ENCODE peak calls at places on chromosomes 3 and 15, in eight cellular contexts. V, W, O, E, Y, A, X and J are unnamed samples.

GRCh38 chr3:143240921-143241320 is 121.3 kb downstream of the CHST2 start:
- DNase-seq in Y (no peak), X (no peak), V (no peak), W (no peak), O (no peak), A (no peak), E (no peak), J (no peak)

GRCh38 chr3:43796041-43796596 is 105.4 kb downstream of the ABHD5 start:
- DNase-seq in Y (no peak), O (no peak), W (no peak), V (no peak), E (no peak), X (no peak), A (no peak), J (no peak)

GRCh38 chr3:72633101-72633500 is 215.1 kb downstream of the SHQ1 start:
- DNase-seq in O (no peak), A (no peak), Y (no peak), E (no peak), V (no peak), W (no peak), X (no peak), J (no peak)

GRCh38 chr3:7684193-7684592 is 817.4 kb upstream of the LMCD1 start:
- DNase-seq in E (no peak), V (no peak), W (no peak), A (no peak), O (no peak), X (no peak), Y (no peak), J (no peak)

GRCh38 chr3:176514297-176514696 is 683.0 kb downstream of the TBL1XR1 start:
- DNase-seq in Y (no peak), X (no peak), A (no peak), O (peak; percentile 8), V (peak; percentile 78), W (no peak), E (peak; percentile 42), J (peak; percentile 18)

GRCh38 chr3:177281292-177281942 is 84.1 kb upstream of the TBL1XR1 start:
- DNase-seq in E (no peak), W (no peak), Y (no peak), O (no peak), X (peak; percentile 75), V (no peak), A (no peak), J (no peak)

GRCh38 chr3:13877911-13878710 is 1.8 kb downstream of the WNT7A start:
- DNase-seq in E (no peak), O (no peak), Y (no peak), X (no peak), V (no peak), A (no peak), W (no peak), J (peak; percentile 82)

GRCh38 chr3:12948891-12949711 is 107.7 kb upstream of the RPL32 start:
- DNase-seq in V (peak; percentile 62), Y (peak; percentile 17), E (peak; percentile 48), O (no peak), W (no peak), X (no peak), A (peak; percentile 24), J (peak; percentile 65)

GRCh38 chr15:38683382-38684242 is 119.0 kb upstream of the RASGRP1 start:
- DNase-seq in V (peak; percentile 72), O (no peak), Y (peak; percentile 67), W (peak; percentile 61), X (no peak), A (peak; percentile 70), E (peak; percentile 53), J (peak; percentile 40)

GRCh38 chr15:100346866-100347512 is 5.2 kb upstream of the ADAMTS17 start:
- DNase-seq in A (no peak), X (no peak), W (no peak), V (no peak), O (no peak), Y (no peak), E (no peak), J (no peak)

GRCh38 chr3:112699436-112699978 is 58.6 kb upstream of the CCDC80 start:
- DNase-seq in E (peak; percentile 73), Y (no peak), X (no peak), W (no peak), V (peak; percentile 32), A (no peak), O (no peak), J (no peak)

GRCh38 chr3:194255252-194256039 is 95.7 kb downstream of the CPN2 start:
- DNase-seq in E (no peak), A (peak; percentile 39), V (peak; percentile 70), Y (peak; percentile 9), O (peak; percentile 89), W (peak; percentile 48), X (peak; percentile 91), J (peak; percentile 41)

GRCh38 chr3:141266797-141267555 is 35.4 kb downstream of the PXYLP1 start:
- DNase-seq in A (no peak), X (no peak), V (no peak), E (no peak), O (no peak), Y (peak; percentile 51), W (no peak), J (no peak)

GRCh38 chr3:42195879-42196330 is 70.1 kb downstream of the CCK start:
- DNase-seq in Y (no peak), X (no peak), W (no peak), A (no peak), O (no peak), E (peak; percentile 18), V (peak; percentile 13), J (no peak)

GRCh38 chr3:87132801-87133200 is 94.3 kb upstream of the CHMP2B start:
- DNase-seq in Y (no peak), W (no peak), X (no peak), E (no peak), O (no peak), A (no peak), V (peak; percentile 16), J (no peak)

GRCh38 chr15:40754574-40754882 is 526 bp downstream of the RMDN3 start:
- DNase-seq in W (peak; percentile 45), A (peak; percentile 54), O (no peak), X (peak; percentile 89), V (peak; percentile 23), E (no peak), Y (no peak), J (peak; percentile 72)

GRCh38 chr3:187809979-187810568 is 64.8 kb upstream of the BCL6 start:
- DNase-seq in O (no peak), A (no peak), V (peak; percentile 3), Y (no peak), W (no peak), X (no peak), E (no peak), J (no peak)

GRCh38 chr3:196624008-196624790 is 15.3 kb upstream of the NRROS start:
- DNase-seq in E (no peak), X (no peak), O (no peak), V (no peak), W (no peak), Y (no peak), A (no peak), J (no peak)

GRCh38 chr3:134597390-134597975 is 53.3 kb downstream of the KY start:
- DNase-seq in X (no peak), E (no peak), W (no peak), Y (no peak), O (no peak), V (peak; percentile 13), A (no peak), J (no peak)

GRCh38 chr3:183959214-183959613 is 58.5 kb downstream of the ABCC5 start:
- DNase-seq in E (no peak), V (no peak), A (peak; percentile 20), W (no peak), O (no peak), X (no peak), Y (no peak), J (no peak)

GRCh38 chr15:61654004-61654740 is 406.1 kb downstream of the VPS13C start:
- DNase-seq in O (no peak), E (no peak), X (no peak), A (peak; percentile 39), Y (no peak), W (no peak), V (no peak), J (no peak)

DNA sequence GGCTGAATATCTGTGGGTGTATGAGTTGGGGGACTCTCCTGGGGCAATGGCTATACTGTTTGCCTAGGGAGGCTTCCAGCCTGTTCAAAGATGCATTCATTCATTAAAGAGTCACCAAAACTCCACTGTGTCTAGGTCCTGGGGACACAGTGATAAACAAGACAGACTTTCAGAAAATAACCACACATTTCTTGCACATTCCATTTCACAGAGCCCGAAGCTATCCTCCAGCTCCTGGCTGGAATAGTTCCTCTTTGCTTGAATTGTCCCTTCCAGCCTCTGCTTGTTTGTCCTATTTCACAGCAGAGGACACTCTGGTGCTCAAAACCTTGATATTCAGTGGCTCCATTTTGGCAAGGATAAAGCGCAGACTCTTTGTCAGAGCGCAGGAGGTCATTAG is 61.7 kb upstream of the ITGA11 start:
- DNase-seq in O (no peak), E (no peak), Y (no peak), X (no peak), W (no peak), V (no peak), A (no peak), J (peak; percentile 7)
- H3K4me3 ChIP-seq in O (no peak overlapping the region), E (no peak overlapping the region), Y (no peak overlapping the region), X (no peak overlapping the region), W (no peak overlapping the region), V (no peak overlapping the region), A (no peak overlapping the region), J (no peak overlapping the region)

GRCh38 chr15:95995375-95996168 is 334.9 kb upstream of the NR2F2 start:
- DNase-seq in Y (no peak), E (peak; percentile 47), O (no peak), W (no peak), A (no peak), X (no peak), V (peak; percentile 10), J (no peak)
- H3K27me3 ChIP-seq in Y (no peaks in the 10 kb centered on the region), E (no peaks in the 10 kb centered on the region), O (no peaks in the 10 kb centered on the region), W (no peaks in the 10 kb centered on the region), A (no peaks in the 10 kb centered on the region), X (no peaks in the 10 kb centered on the region), V (no peaks in the 10 kb centered on the region), J (no peaks in the 10 kb centered on the region)

GRCh38 chr15:90593469-90594158 is 63.9 kb downstream of the CRTC3 start:
- DNase-seq in O (peak; percentile 44), X (no peak), Y (no peak), A (no peak), V (no peak), W (no peak), E (no peak), J (no peak)
- H3K4me3 ChIP-seq in O (no peak overlapping the region), X (no peak overlapping the region), Y (peak overlapping the region; percentile 8), A (no peak overlapping the region), V (no peak overlapping the region), W (no peak overlapping the region), E (no peak overlapping the region), J (no peak overlapping the region)

GRCh38 chr15:96031426-96031825 is 299.1 kb upstream of the NR2F2 start:
- DNase-seq in O (no peak), Y (no peak), X (no peak), W (no peak), A (no peak), V (no peak), E (no peak), J (no peak)

GRCh38 chr15:96038650-96039049 is 291.9 kb upstream of the NR2F2 start:
- DNase-seq in X (no peak), A (no peak), E (peak; percentile 20), W (no peak), V (no peak), O (no peak), Y (no peak), J (no peak)

GRCh38 chr15:96029172-96029571 is 301.3 kb upstream of the NR2F2 start:
- DNase-seq in X (no peak), Y (no peak), O (no peak), W (no peak), V (no peak), A (no peak), E (no peak), J (no peak)

GRCh38 chr15:96037584-96037983 is 292.9 kb upstream of the NR2F2 start:
- DNase-seq in W (no peak), X (no peak), O (no peak), Y (no peak), E (peak; percentile 68), A (no peak), V (no peak), J (no peak)

GRCh38 chr15:96035091-96035490 is 295.4 kb upstream of the NR2F2 start:
- DNase-seq in Y (no peak), E (no peak), X (no peak), W (no peak), V (no peak), A (no peak), O (no peak), J (no peak)
- H3K27me3 ChIP-seq in Y (no peaks in the 10 kb centered on the region), E (peaks cover 6% of the 10 kb centered on the region), X (peaks cover 15% of the 10 kb centered on the region), W (no peaks in the 10 kb centered on the region), V (no peaks in the 10 kb centered on the region), A (no peaks in the 10 kb centered on the region), O (no peaks in the 10 kb centered on the region), J (no peaks in the 10 kb centered on the region)